ENCODE peak calls at places on chromosomes 4 and X, in six cellular contexts. A is IMR-90, F is mesenchymal stem cell, M is H9, S is H1, U is neuronal stem cell. V is an unnamed sample.

GRCh38 chr4:174423257-174423944 is 98.9 kb downstream of the HPGD start:
- DNase-seq in A (peak), F (peak), M (no peak), S (no peak), U (no peak), V (peak)

GRCh38 chrX:149527705-149528104 is 13.1 kb upstream of the EOLA1 start:
- DNase-seq in A (peak), F (peak), M (no peak), S (no peak), U (no peak), V (peak)

GRCh38 chrX:49155900-49156837 is 6.4 kb upstream of the MAGIX start:
- DNase-seq in A (peak), F (peak), M (peak), S (no peak), U (peak), V (peak)

GRCh38 chrX:19746919-19747671 is 140.3 kb downstream of the SH3KBP1 start:
- DNase-seq in A (no peak), F (no peak), M (no peak), S (no peak), U (no peak), V (no peak)

GRCh38 chr4:87875187-87875586 is 42.4 kb downstream of the MEPE start:
- DNase-seq in A (no peak), F (no peak), M (no peak), S (no peak), U (no peak), V (no peak)

GRCh38 chrX:81412428-81412827 is 210.5 kb downstream of the SH3BGRL start:
- DNase-seq in A (no peak), F (no peak), M (no peak), S (peak), U (no peak), V (peak)

GRCh38 chrX:38166478-38167083 is 54.1 kb downstream of the SRPX start:
- DNase-seq in A (peak), F (peak), M (no peak), S (no peak), U (no peak), V (peak)

GRCh38 chrX:29466441-29466840 is 748.9 kb upstream of the MAGEB2 start:
- DNase-seq in A (no peak), F (no peak), M (no peak), S (no peak), U (no peak), V (no peak)

GRCh38 chr4:88230953-88231835 is 53.2 kb downstream of the PPM1K start:
- DNase-seq in A (peak), F (no peak), M (no peak), S (no peak), U (no peak), V (no peak)

GRCh38 chr4:76003015-76003414 is 4.3 kb downstream of the CXCL9 start:
- DNase-seq in A (no peak), F (no peak), M (no peak), S (no peak), U (no peak), V (no peak)

GRCh38 chr4:142406051-142406549 is 440.0 kb downstream of the INPP4B start:
- DNase-seq in A (no peak), F (no peak), M (peak), S (no peak), U (no peak), V (peak)

GRCh38 chr4:99091174-99091573 is 2.6 kb upstream of the ADH5 start:
- DNase-seq in A (no peak), F (no peak), M (no peak), S (no peak), U (no peak), V (no peak)

GRCh38 chrX:104284407-104285000 is 29.8 kb upstream of the ESX1 start:
- DNase-seq in A (no peak), F (no peak), M (no peak), S (no peak), U (no peak), V (no peak)

GRCh38 chrX:7514871-7515599 is 327.9 kb upstream of the VCX start:
- DNase-seq in A (no peak), F (no peak), M (no peak), S (no peak), U (no peak), V (no peak)

DNA sequence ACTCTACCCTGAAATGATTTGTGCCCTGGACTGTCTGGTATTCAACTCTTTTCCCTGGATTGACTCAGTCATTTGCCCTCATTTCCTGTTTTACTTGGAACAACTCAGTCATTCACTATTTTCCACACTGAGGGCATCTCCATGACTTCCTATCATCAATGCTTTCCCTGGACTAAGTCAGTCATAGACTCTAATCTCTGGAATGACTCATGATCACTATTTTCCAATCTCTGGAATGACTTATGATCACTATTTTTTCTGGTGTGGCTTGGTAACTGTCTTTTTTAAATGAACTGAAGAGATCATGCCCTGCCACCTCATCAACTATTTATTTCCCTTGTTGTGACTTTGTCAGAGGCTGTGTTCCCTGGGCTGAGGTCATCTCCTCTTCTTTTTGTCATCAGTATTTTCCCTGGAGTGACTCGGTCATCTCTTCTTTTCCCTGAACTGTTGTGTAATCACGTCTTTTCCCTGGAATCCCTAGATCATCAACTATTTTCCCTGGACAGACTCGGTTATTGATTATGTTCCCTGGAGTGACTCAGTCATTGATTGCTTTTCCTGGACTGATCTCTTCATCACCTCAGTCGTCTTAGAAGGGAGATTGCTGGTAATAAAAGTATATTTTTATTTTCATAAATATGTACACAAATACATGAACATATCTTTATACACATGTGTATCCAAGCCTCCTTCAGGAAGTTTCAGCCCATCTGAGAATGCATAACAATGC is 327.1 kb upstream of the VCX start:
- DNase-seq in A (no peak), F (no peak), M (no peak), S (no peak), U (no peak), V (peak)
- H4K91ac ChIP-seq in A (no peak), F (no peak), M (no peak), S (no peak), U (no peak), V (no peak)

GRCh38 chrX:113260474-113260873 is 419.8 kb upstream of the AMOT start:
- DNase-seq in A (no peak), F (no peak), M (peak), S (no peak), U (no peak), V (peak)
- H4K91ac ChIP-seq in A (no peak), F (no peak), M (no peak), S (no peak), U (no peak), V (no peak)

GRCh38 chrX:9657590-9658256 is 107.9 kb downstream of the GPR143 start:
- DNase-seq in A (no peak), F (no peak), M (no peak), S (no peak), U (no peak), V (no peak)

GRCh38 chrX:9656277-9656676 is 109.4 kb downstream of the GPR143 start:
- DNase-seq in A (peak), F (peak), M (no peak), S (no peak), U (no peak), V (no peak)

GRCh38 chrX:9654928-9655327 is 110.7 kb downstream of the GPR143 start:
- DNase-seq in A (no peak), F (no peak), M (no peak), S (no peak), U (no peak), V (no peak)

GRCh38 chrX:9659571-9660195 is 106.0 kb downstream of the GPR143 start:
- DNase-seq in A (no peak), F (peak), M (no peak), S (no peak), U (no peak), V (no peak)

GRCh38 chrX:9656871-9657270 is 108.8 kb downstream of the GPR143 start:
- DNase-seq in A (no peak), F (no peak), M (no peak), S (no peak), U (no peak), V (no peak)
- H4K91ac ChIP-seq in A (no peak), F (no peak), M (no peak), S (no peak), U (no peak), V (no peak)

GRCh38 chr4:139241086-139241783 is 38.8 kb downstream of the MGARP start:
- DNase-seq in A (no peak), F (no peak), M (peak), S (peak), U (no peak), V (no peak)

GRCh38 chr4:139243448-139244365 is 36.3 kb downstream of the MGARP start:
- DNase-seq in A (peak), F (peak), M (no peak), S (no peak), U (no peak), V (peak)

GRCh38 chr4:139245590-139245989 is 34.4 kb downstream of the MGARP start:
- DNase-seq in A (peak), F (no peak), M (no peak), S (no peak), U (no peak), V (peak)

GRCh38 chr4:139241784-139242151 is 38.3 kb downstream of the MGARP start:
- DNase-seq in A (no peak), F (no peak), M (no peak), S (no peak), U (no peak), V (no peak)

DNA sequence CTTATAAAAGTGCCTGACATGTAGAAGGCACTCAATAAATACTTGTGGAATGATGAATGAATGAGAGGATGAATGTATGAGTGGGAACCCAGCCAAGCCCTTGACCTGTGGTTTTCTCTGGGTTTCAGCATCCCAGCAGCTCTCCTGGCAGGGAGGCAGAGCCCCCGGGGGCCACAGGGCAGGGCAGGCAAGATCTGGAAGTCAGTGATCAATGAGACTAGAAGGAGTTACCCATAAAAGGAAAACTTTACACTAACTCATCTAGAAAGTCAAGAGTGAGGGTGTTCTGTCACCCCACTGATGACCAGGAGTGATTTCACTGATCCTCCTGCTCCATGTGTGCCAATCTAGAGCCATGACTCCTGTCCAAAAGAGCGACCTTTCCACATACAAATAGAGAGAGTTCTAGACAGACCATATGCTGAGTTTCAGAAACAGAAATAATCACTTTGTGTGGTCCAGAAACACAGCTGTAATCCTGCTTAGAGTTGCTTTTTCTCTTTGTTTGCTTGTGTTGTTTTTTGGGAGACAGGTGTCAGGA is 37.4 kb downstream of the MGARP start:
- DNase-seq in A (peak), F (peak), M (no peak), S (no peak), U (no peak), V (no peak)
- H4K91ac ChIP-seq in A (peak), F (no peak), M (no peak), S (peak), U (no peak), V (no peak)

DNA sequence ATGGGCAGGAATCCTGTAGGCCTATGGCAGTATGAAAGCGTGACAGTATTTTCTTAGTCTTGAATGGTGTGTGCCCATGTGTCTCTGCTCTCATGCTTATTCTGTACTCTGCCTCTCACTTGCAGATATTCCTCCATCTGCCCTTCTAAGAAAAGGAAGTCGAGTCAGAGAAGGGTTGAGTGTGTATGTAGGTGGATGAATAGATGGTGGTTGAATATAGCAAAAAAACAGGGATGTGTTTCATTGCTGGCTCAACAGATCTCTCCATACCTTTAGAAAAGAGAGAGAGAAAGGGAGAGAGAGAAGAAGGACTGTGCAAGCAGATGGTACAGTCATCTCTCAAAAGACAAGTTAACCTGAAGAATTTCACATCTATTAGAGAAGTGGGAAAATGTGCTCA is 381.5 kb downstream of the FBXW7 start:
- DNase-seq in A (no peak), F (no peak), M (no peak), S (no peak), U (no peak), V (no peak)
- H4K91ac ChIP-seq in A (no peak), F (no peak), M (no peak), S (no peak), U (no peak), V (no peak)

GRCh38 chr4:13984996-13985780 is 357.7 kb upstream of the BOD1L1 start:
- DNase-seq in A (peak), F (no peak), M (no peak), S (no peak), U (no peak), V (no peak)
- H4K91ac ChIP-seq in A (no peak), F (no peak), M (no peak), S (no peak), U (no peak), V (no peak)

DNA sequence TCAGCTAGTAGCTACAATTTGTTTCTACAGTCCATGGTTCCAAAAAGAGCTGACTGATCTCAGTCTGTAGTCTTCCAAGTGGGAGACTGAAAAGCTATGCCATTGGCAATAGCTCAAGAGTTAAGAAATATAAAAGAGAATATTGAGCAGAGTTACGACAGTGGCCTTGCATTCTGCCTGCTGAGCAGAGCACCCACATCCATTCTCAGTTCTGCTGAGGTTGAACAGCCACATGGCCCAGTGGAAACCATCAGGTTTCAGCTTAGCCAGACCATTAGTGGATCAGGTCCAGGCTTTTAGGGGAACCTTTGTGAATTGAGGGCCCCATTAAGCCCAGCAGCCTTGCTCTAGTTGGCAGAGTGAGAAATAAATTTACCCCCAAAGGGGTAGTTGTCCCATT is 28.1 kb downstream of the ZNF81 start:
- DNase-seq in A (no peak), F (no peak), M (no peak), S (no peak), U (no peak), V (no peak)
- H4K91ac ChIP-seq in A (no peak), F (no peak), M (no peak), S (no peak), U (no peak), V (no peak)

V was measured in trophoblast cell.